ENCODE peak calls at places on chromosomes 11 and 22, in five cellular contexts. D, U, K, N and S are unnamed samples.

GRCh38 chr11:1162498-1163311 is 5.0 kb downstream of the MUC5AC start:
- DNase-seq in D (no peak), U (no peak), N (no peak), K (no peak), S (no peak)

GRCh38 chr11:11910541-11910940 is 68.8 kb downstream of the USP47 start:
- DNase-seq in K (no peak), N (no peak), U (no peak), D (no peak), S (no peak)

GRCh38 chr22:20268289-20268349 is at the start of gene RTN4R:
- DNase-seq in K (no peak), D (no peak), U (no peak), N (no peak), S (no peak)

GRCh38 chr11:133498969-133499368 is 33.3 kb downstream of the OPCML start:
- DNase-seq in U (no peak), N (no peak), D (no peak), K (no peak), S (no peak)

GRCh38 chr11:3614742-3615171 is 27.0 kb downstream of the ART5 start:
- DNase-seq in D (no peak), N (peak), K (no peak), U (no peak), S (no peak)

GRCh38 chr11:116193321-116194114 is 579.3 kb downstream of the BUD13 start:
- DNase-seq in K (peak), D (no peak), N (peak), U (peak), S (peak)

GRCh38 chr11:111911563-111912401 is at the start of gene CRYAB:
- DNase-seq in N (peak), K (peak), D (peak), U (peak), S (peak)

GRCh38 chr22:21641417-21641794 is 696 bp upstream of the SDF2L1 start:
- DNase-seq in D (no peak), N (peak), K (no peak), U (peak), S (peak)

GRCh38 chr22:19291580-19292261 is at the start of gene CLTCL1:
- DNase-seq in U (peak), K (no peak), N (peak), D (no peak), S (no peak)

GRCh38 chr11:67275606-67276409 is 9.5 kb downstream of the GRK2 start:
- DNase-seq in N (no peak), K (no peak), D (no peak), U (no peak), S (no peak)

GRCh38 chr22:35887296-35887875 is 141.2 kb downstream of the RBFOX2 start:
- DNase-seq in N (no peak), D (no peak), K (no peak), U (no peak), S (no peak)

GRCh38 chr11:129732926-129733325 is 82.7 kb upstream of the TMEM45B start:
- DNase-seq in K (no peak), D (no peak), N (no peak), U (no peak), S (no peak)

GRCh38 chr11:134531331-134532135 is 119.5 kb upstream of the B3GAT1 start:
- DNase-seq in D (no peak), N (no peak), K (no peak), U (no peak), S (no peak)

GRCh38 chr22:20128902-20129746 is 2.5 kb upstream of the ZDHHC8 start:
- DNase-seq in K (no peak), U (peak), N (peak), D (no peak), S (no peak)

GRCh38 chr11:83004855-83005556 is 66.7 kb downstream of the RAB30 start:
- DNase-seq in K (no peak), D (no peak), N (no peak), U (no peak), S (no peak)
- H3K4me3 ChIP-seq in K (no peak), D (no peak), N (no peak), U (no peak), S (no peak)

DNA sequence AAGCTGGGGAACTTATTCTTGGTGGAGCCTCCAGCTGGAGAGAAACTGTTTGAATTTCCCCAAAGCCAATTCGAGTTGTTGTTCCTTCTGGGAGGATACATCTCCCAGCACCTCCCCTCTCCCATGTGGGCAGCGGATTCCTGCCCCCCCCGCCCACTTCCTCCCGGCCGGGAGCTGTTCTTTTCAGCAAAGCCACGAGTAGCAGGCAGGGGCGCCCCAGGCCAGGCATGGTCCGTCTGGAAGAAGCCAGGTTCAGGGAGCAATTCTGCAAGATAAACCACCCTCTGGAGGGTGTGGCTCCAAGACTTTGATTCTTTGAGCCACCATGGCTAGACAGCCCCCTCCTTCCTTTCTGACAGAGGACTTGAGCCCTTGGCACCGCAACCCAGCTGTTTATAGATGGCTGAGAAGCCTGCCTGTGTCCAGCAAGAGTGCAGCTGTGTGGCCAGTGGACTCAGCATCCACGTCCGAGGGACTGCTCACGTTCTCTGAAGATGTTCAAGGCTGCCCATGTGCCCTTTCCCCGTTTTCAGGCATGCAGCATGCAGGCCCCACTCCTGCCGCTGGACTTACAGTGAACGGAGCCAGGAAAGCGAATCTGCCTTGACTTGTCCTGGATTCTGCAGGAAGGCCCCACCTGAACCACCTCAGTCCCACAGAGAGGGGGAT is 170.3 kb downstream of the CTTN start:
- DNase-seq in U (peak), K (no peak), D (no peak), N (peak), S (no peak)
- TF ChIP-seq CTCF in U (peak), K (no peak), D (peak), N (peak), S (no peak)

DNA sequence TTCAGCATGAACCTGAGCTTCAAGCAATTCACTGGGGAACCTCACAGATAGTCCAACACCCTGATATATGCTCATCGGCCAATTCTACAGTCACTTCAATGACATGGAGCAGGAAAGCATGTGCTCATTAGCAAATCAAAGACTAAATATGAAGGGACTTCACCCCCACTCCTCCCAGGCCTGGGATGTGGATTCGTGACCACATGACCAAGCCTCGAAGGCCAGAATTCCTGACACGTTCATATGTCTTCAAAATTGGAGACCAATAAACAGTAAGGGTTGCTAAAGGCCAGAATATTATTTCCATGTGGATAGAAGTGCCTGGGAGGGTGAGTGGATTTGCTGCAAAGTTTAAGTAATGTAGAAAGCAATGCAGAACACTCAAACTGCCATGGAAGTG is 131.9 kb downstream of the SLC1A2 start:
- DNase-seq in U (no peak), K (no peak), D (no peak), N (peak), S (no peak)
- H3K4me3 ChIP-seq in U (no peak), K (no peak), D (no peak), N (no peak), S (no peak)

GRCh38 chr11:61161190-61162091 is at the start of gene VPS37C:
- DNase-seq in D (peak), N (peak), K (peak), U (peak), S (no peak)
- TF ChIP-seq CTCF in D (no peak), N (no peak), K (no peak), U (no peak), S (no peak)

GRCh38 chr11:65227879-65228278 is 33.9 kb upstream of the POLA2 start:
- DNase-seq in U (no peak), K (no peak), N (no peak), D (no peak), S (no peak)

GRCh38 chr11:65224939-65225283 is 36.9 kb upstream of the POLA2 start:
- DNase-seq in N (peak), D (peak), U (peak), K (no peak), S (no peak)

GRCh38 chr11:65223031-65223430 is 38.7 kb upstream of the POLA2 start:
- DNase-seq in U (no peak), N (no peak), D (no peak), K (no peak), S (no peak)

GRCh38 chr11:65225284-65226102 is 36.3 kb upstream of the POLA2 start:
- DNase-seq in N (peak), K (no peak), D (no peak), U (peak), S (no peak)

DNA sequence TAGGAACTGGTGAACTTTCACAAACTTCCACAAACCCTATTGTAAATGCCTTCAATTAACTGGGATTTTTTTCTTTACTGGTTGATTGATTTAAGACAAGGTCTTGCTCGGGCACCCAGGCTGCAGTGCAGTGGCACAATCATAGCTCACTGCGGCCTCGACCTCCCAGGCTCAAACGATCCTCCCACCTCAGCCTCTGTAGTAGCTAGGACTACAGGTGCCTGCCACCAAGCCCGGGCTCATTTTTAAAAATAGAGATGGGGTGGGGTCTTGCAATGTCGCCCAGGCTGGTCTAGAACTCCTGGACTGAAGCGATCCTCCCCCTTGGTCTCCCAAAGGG is 35.7 kb upstream of the POLA2 start:
- DNase-seq in D (no peak), N (no peak), U (no peak), K (no peak), S (no peak)
- H3K4me3 ChIP-seq in D (peak), N (peak), U (no peak), K (peak), S (peak)

DNA sequence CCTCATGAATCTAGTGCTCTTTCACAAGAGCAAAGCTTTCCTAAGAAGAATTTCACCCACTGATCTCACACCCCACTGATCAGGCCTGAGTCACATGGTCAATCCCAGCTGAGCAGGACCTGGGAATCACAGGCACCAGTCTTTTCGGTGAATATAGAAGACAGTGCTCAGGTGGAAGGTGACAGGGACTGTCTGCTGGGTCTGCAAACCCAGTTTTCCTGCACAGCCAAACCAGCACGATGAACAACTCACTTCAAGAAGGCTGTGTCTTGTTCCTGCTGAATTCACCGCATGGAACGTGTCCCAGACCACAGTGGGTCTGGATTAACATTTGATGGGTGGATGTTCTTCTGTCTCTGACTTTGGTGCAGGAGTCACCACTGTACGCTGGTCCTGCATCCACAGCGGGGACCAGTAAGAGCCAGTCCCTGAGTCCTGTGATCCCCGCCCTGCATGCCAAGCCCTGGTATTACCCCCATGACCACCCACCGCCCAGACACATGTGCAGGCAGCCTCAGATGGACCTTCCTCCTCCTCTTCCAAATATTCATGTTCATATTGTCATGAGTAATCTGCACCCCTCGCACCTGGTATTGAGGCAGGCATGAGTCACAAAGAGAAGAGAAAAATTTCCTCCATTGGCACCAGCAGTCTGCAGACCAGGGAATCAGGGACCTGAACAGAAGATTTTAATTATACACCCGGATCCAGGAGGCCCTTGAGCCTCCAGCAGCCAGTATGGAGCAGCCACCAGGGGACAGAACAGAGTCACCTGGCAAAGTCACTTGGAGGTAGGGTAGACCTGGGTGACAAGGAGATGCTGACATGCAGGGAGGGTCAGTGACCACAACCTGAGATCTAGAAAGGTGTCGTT is 8.6 kb upstream of the IGLL5 start:
- DNase-seq in N (no peak), D (no peak), K (no peak), U (no peak), S (no peak)
- TF ChIP-seq CTCF in N (no peak), D (no peak), K (peak), U (no peak), S (peak)